ENCODE peak calls at places on chromosomes 11 and 22, in eight cellular contexts. T, S, N, G, E, D, I and O are unnamed samples.
A peak's percentile ranks its signal among the peaks of the same experiment; 100 is the strongest.

GRCh38 chr11:131412061-131412460 is 41.6 kb downstream of the NTM start:
- DNase-seq in T (no peak), S (no peak), N (no peak), G (no peak), E (no peak), D (no peak), I (no peak), O (no peak)

GRCh38 chr11:72789493-72790131 is 4.2 kb downstream of the STARD10 start:
- DNase-seq in T (no peak), S (no peak), N (peak; percentile 75), G (no peak), E (peak; percentile 52), D (peak; percentile 40), I (peak; percentile 44), O (peak; percentile 29)

GRCh38 chr11:34335331-34335730 is 22.5 kb downstream of the ABTB2 start:
- DNase-seq in T (no peak), S (no peak), N (no peak), G (no peak), E (no peak), D (no peak), I (no peak), O (no peak)

GRCh38 chr11:9250139-9250582 is 15.0 kb downstream of the DENND5A start:
- DNase-seq in T (peak; percentile 79), S (no peak), N (no peak), G (no peak), E (no peak), D (no peak), I (no peak), O (no peak)

GRCh38 chr11:120546312-120547205 is 35.0 kb downstream of the GRIK4 start:
- DNase-seq in T (no peak), S (no peak), N (peak; percentile 98), G (peak; percentile 64), E (peak; percentile 98), D (no peak), I (peak; percentile 86), O (peak; percentile 96)

GRCh38 chr11:69448471-69449284 is 32.8 kb upstream of the LINC01488 start:
- DNase-seq in T (no peak), S (no peak), N (no peak), G (no peak), E (no peak), D (no peak), I (no peak), O (no peak)

GRCh38 chr11:63901660-63902059 is 15.3 kb downstream of the RCOR2 start:
- DNase-seq in T (no peak), S (no peak), N (peak; percentile 45), G (no peak), E (peak; percentile 30), D (peak; percentile 45), I (no peak), O (no peak)

GRCh38 chr22:45280583-45280972 is 4.2 kb upstream of the UPK3A start:
- DNase-seq in T (no peak), S (no peak), N (no peak), G (no peak), E (no peak), D (no peak), I (no peak), O (no peak)

GRCh38 chr22:49886346-49887073 is 31.7 kb downstream of the ALG12 start:
- DNase-seq in T (no peak), S (no peak), N (no peak), G (no peak), E (no peak), D (no peak), I (no peak), O (no peak)

GRCh38 chr22:29632672-29633071 is 29.2 kb downstream of the NF2 start:
- DNase-seq in T (no peak), S (no peak), N (peak; percentile 27), G (no peak), E (no peak), D (no peak), I (no peak), O (no peak)

GRCh38 chr11:101721270-101721669 is 137.5 kb upstream of the TRPC6 start:
- DNase-seq in T (no peak), S (no peak), N (no peak), G (no peak), E (peak; percentile 1), D (no peak), I (no peak), O (peak; percentile 93)

GRCh38 chr11:71449596-71449995 is 1.4 kb upstream of the DHCR7 start:
- DNase-seq in T (no peak), S (no peak), N (no peak), G (no peak), E (no peak), D (no peak), I (no peak), O (peak; percentile 22)
- H2AFZ ChIP-seq in T (no peak overlapping the region), S (peak overlapping the region; percentile 91), N (peak overlapping the region; percentile 100), G (no peak overlapping the region), E (no peak overlapping the region), D (peak overlapping the region; percentile 99), I (peak overlapping the region; percentile 100), O (peak overlapping the region; percentile 87)

GRCh38 chr22:47156352-47157092 is 394.1 kb downstream of the TBC1D22A start:
- DNase-seq in T (no peak), S (no peak), N (no peak), G (no peak), E (no peak), D (no peak), I (no peak), O (no peak)

GRCh38 chr22:47155912-47156311 is 393.5 kb downstream of the TBC1D22A start:
- DNase-seq in T (no peak), S (no peak), N (no peak), G (no peak), E (no peak), D (no peak), I (no peak), O (no peak)

GRCh38 chr22:47154621-47155081 is 392.2 kb downstream of the TBC1D22A start:
- DNase-seq in T (no peak), S (no peak), N (peak; percentile 93), G (no peak), E (peak; percentile 82), D (peak; percentile 88), I (no peak), O (peak; percentile 67)

GRCh38 chr22:47153854-47154542 is 391.5 kb downstream of the TBC1D22A start:
- DNase-seq in T (no peak), S (no peak), N (peak; percentile 9), G (no peak), E (peak; percentile 13), D (peak; percentile 51), I (no peak), O (no peak)

DNA sequence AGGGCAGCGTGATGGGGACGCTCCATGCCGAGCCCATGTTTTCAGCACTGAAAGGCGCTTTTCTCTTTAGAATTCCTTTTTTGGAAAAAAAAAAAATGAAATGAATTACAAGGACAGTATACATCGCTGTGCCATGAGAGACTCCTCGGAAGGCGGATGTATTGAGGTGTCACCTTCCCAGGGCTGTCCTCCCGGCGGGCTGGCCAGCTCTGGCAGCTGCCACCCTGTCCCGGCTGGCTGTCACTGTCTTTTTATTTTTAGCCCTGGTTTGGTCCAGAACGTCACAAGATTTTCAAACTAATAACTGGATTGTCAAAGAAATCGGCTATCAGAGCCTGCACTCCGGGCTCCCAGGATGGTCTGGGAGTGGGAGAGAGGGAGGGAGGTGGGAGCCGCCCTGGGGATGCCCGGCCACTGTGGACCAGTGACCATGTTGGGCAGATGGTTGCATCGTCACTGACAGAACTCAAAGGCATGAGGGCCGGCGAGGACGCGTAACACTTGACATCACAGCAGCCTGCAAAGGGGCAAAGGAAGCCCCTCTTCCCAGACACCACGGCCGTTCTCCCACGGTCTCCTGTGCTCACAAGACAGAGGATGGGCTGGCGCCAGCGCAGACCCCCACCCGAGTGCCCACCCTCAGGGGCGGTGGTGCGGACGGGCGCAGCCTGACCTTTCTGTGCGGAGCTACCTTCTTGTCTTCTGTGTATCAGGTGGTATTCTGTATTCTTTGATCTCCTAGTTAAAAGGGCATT is 392.9 kb downstream of the TBC1D22A start:
- DNase-seq in T (no peak), S (no peak), N (no peak), G (no peak), E (no peak), D (no peak), I (no peak), O (no peak)
- H2AFZ ChIP-seq in T (no peak overlapping the region), S (no peak overlapping the region), N (peak overlapping the region; percentile 50), G (no peak overlapping the region), E (peak overlapping the region; percentile 89), D (no peak overlapping the region), I (no peak overlapping the region), O (peak overlapping the region; percentile 74)

DNA sequence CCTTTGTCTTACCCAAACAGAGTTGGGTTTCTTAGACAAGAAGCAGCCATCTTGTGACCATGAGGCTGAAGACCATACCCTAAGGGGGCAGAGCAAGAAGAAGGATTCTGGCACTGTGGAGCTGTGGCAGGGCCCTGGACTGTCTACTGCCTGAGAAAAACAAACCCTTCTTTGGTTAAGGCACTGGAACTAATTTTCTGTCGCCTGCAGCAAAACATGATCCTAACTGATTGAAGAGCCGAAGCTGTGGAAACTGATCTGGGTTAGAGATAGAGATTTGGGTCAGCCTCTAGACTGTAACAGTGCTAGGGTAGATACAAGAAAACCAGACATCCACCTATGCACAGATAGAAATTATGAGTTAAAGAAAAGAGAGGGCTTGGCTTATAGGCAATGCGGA is 11.3 kb upstream of the ACER3 start:
- DNase-seq in T (no peak), S (no peak), N (no peak), G (no peak), E (no peak), D (peak; percentile 28), I (no peak), O (no peak)
- H2AFZ ChIP-seq in T (no peak overlapping the region), S (no peak overlapping the region), N (no peak overlapping the region), G (no peak overlapping the region), E (no peak overlapping the region), D (no peak overlapping the region), I (no peak overlapping the region), O (no peak overlapping the region)

GRCh38 chr11:12172493-12173013 is 62.2 kb downstream of the MICAL2 start:
- DNase-seq in T (no peak), S (no peak), N (no peak), G (no peak), E (no peak), D (no peak), I (no peak), O (no peak)

GRCh38 chr11:12173111-12173510 is 62.7 kb downstream of the MICAL2 start:
- DNase-seq in T (no peak), S (no peak), N (no peak), G (no peak), E (no peak), D (no peak), I (no peak), O (no peak)

GRCh38 chr11:12177739-12178338 is 67.4 kb downstream of the MICAL2 start:
- DNase-seq in T (no peak), S (no peak), N (no peak), G (no peak), E (peak; percentile 71), D (no peak), I (no peak), O (no peak)

GRCh38 chr11:12174145-12175143 is 64.1 kb downstream of the MICAL2 start:
- DNase-seq in T (peak; percentile 83), S (no peak), N (peak; percentile 89), G (no peak), E (peak; percentile 81), D (no peak), I (no peak), O (peak; percentile 86)

DNA sequence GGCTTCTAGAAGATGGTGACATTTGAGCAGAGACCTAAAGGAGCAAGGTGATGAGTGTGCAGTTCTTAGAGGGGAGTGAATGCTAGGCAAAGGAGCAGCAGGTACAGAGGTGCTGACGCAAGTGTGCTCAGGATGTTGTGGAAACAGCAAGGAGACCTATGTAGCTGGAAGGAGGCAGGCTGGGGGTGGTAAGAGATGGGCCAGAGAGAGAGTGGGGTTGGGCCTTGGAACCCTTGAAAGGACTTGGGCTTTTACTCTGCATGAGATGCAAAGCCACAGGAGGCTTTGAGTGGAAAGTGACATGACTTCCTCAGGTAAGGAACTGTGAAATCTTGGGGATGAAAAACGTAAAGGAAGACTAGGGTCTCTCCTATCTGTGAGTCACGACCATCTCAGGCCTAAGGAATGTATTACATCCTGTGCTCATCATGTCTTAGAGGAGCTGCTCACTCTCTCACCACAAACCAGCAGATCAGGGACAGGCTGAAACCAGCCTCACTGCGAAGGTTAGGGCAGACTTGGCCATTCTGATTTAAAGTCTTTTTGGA is 65.4 kb downstream of the MICAL2 start:
- DNase-seq in T (peak; percentile 60), S (no peak), N (peak; percentile 94), G (no peak), E (peak; percentile 97), D (no peak), I (peak; percentile 33), O (peak; percentile 97)
- H2AFZ ChIP-seq in T (peak overlapping the region; percentile 44), S (no peak overlapping the region), N (no peak overlapping the region), G (no peak overlapping the region), E (no peak overlapping the region), D (no peak overlapping the region), I (no peak overlapping the region), O (no peak overlapping the region)